ENCODE peak calls at places on chromosomes 11 and 22, in five cellular contexts. One of them, this sample, is unnamed.

GRCh38 chr11:65422633-65423515 is at the start of gene NEAT1:
- DNase-seq in GM12878: no peak
- DNase-seq in HepG2: peak; percentile 87
- DNase-seq in NT2/D1: no peak
- DNase-seq in H1: peak; percentile 57
- DNase-seq in this sample: peak; percentile 69

GRCh38 chr11:115552151-115552550 is 47.9 kb upstream of the CADM1 start:
- DNase-seq in GM12878: no peak
- DNase-seq in HepG2: no peak
- DNase-seq in NT2/D1: no peak
- DNase-seq in H1: no peak
- DNase-seq in this sample: no peak

GRCh38 chr11:95413021-95413420 is 182.0 kb upstream of the SESN3 start:
- DNase-seq in GM12878: no peak
- DNase-seq in HepG2: no peak
- DNase-seq in NT2/D1: no peak
- DNase-seq in H1: no peak
- DNase-seq in this sample: no peak

GRCh38 chr11:73186294-73186850 is 31.7 kb upstream of the P2RY2 start:
- DNase-seq in GM12878: no peak
- DNase-seq in HepG2: no peak
- DNase-seq in NT2/D1: no peak
- DNase-seq in H1: no peak
- DNase-seq in this sample: no peak

GRCh38 chr11:19316434-19316833 is 75.7 kb upstream of the E2F8 start:
- DNase-seq in GM12878: no peak
- DNase-seq in HepG2: no peak
- DNase-seq in NT2/D1: no peak
- DNase-seq in H1: no peak
- DNase-seq in this sample: no peak

GRCh38 chr11:88282789-88283188 is 54.7 kb downstream of the CTSC start:
- DNase-seq in GM12878: no peak
- DNase-seq in HepG2: no peak
- DNase-seq in NT2/D1: no peak
- DNase-seq in H1: no peak
- DNase-seq in this sample: no peak

GRCh38 chr22:29689872-29690213 is 30.0 kb upstream of the CABP7 start:
- DNase-seq in GM12878: no peak
- DNase-seq in HepG2: peak; percentile 24
- DNase-seq in NT2/D1: peak; percentile 38
- DNase-seq in H1: peak; percentile 41
- DNase-seq in this sample: peak; percentile 77

GRCh38 chr11:79102821-79103220 is 338.0 kb downstream of the TENM4 start:
- DNase-seq in GM12878: no peak
- DNase-seq in HepG2: no peak
- DNase-seq in NT2/D1: no peak
- DNase-seq in H1: no peak
- DNase-seq in this sample: no peak

GRCh38 chr11:128929991-128930390 is 12.7 kb downstream of the TP53AIP1 start:
- DNase-seq in GM12878: no peak
- DNase-seq in HepG2: no peak
- DNase-seq in NT2/D1: no peak
- DNase-seq in H1: no peak
- DNase-seq in this sample: no peak

GRCh38 chr11:57427692-57428082 is 766 bp upstream of the SLC43A3 start:
- DNase-seq in GM12878: no peak
- DNase-seq in HepG2: no peak
- DNase-seq in NT2/D1: no peak
- DNase-seq in H1: no peak
- DNase-seq in this sample: no peak

GRCh38 chr22:24474221-24474620 is 20.9 kb upstream of the UPB1 start:
- DNase-seq in GM12878: no peak
- DNase-seq in HepG2: peak; percentile 64
- DNase-seq in NT2/D1: no peak
- DNase-seq in H1: no peak
- DNase-seq in this sample: no peak

GRCh38 chr11:96001037-96001436 is 77.1 kb upstream of the MTMR2 start:
- DNase-seq in GM12878: no peak
- DNase-seq in HepG2: no peak
- DNase-seq in NT2/D1: no peak
- DNase-seq in H1: no peak
- DNase-seq in this sample: no peak

GRCh38 chr11:76656571-76657081 is 13.9 kb downstream of the LRRC32 start:
- DNase-seq in GM12878: no peak
- DNase-seq in HepG2: no peak
- DNase-seq in NT2/D1: no peak
- DNase-seq in H1: no peak
- DNase-seq in this sample: no peak

GRCh38 chr22:32620992-32621391 is 146.4 kb downstream of the FBXO7 start:
- DNase-seq in GM12878: no peak
- DNase-seq in HepG2: peak; percentile 24
- DNase-seq in NT2/D1: no peak
- DNase-seq in H1: no peak
- DNase-seq in this sample: peak; percentile 40

GRCh38 chr11:69339041-69339733 is 45.2 kb downstream of the MYEOV start:
- DNase-seq in GM12878: no peak
- DNase-seq in HepG2: no peak
- DNase-seq in NT2/D1: no peak
- DNase-seq in H1: no peak
- DNase-seq in this sample: no peak

GRCh38 chr11:93131709-93132108 is 66.1 kb downstream of the SLC36A4 start:
- DNase-seq in GM12878: no peak
- DNase-seq in HepG2: peak; percentile 10
- DNase-seq in NT2/D1: no peak
- DNase-seq in H1: no peak
- DNase-seq in this sample: no peak
- TF ChIP-seq SUZ12 in GM12878: no peak
- TF ChIP-seq SUZ12 in HepG2: no peak
- TF ChIP-seq SUZ12 in NT2/D1: no peak
- TF ChIP-seq SUZ12 in H1: no peak
- TF ChIP-seq SUZ12 in this sample: no peak

GRCh38 chr11:86360775-86361395 is 13.8 kb upstream of the CCDC81 start:
- DNase-seq in GM12878: no peak
- DNase-seq in HepG2: peak; percentile 6
- DNase-seq in NT2/D1: no peak
- DNase-seq in H1: no peak
- DNase-seq in this sample: peak; percentile 16
- TF ChIP-seq SUZ12 in GM12878: no peak
- TF ChIP-seq SUZ12 in HepG2: no peak
- TF ChIP-seq SUZ12 in NT2/D1: no peak
- TF ChIP-seq SUZ12 in H1: no peak
- TF ChIP-seq SUZ12 in this sample: no peak

GRCh38 chr22:48493733-48494132 is 1333.9 kb downstream of the BRD1 start:
- DNase-seq in GM12878: no peak
- DNase-seq in HepG2: no peak
- DNase-seq in NT2/D1: no peak
- DNase-seq in H1: no peak
- DNase-seq in this sample: no peak

GRCh38 chr22:48490513-48491411 is 1336.9 kb downstream of the BRD1 start:
- DNase-seq in GM12878: no peak
- DNase-seq in HepG2: no peak
- DNase-seq in NT2/D1: no peak
- DNase-seq in H1: no peak
- DNase-seq in this sample: no peak

GRCh38 chr22:48491451-48491941 is 1336.2 kb downstream of the BRD1 start:
- DNase-seq in GM12878: no peak
- DNase-seq in HepG2: no peak
- DNase-seq in NT2/D1: no peak
- DNase-seq in H1: no peak
- DNase-seq in this sample: no peak

GRCh38 chr22:48494256-48494967 is 1333.3 kb downstream of the BRD1 start:
- DNase-seq in GM12878: no peak
- DNase-seq in HepG2: no peak
- DNase-seq in NT2/D1: no peak
- DNase-seq in H1: no peak
- DNase-seq in this sample: no peak

GRCh38 chr22:48492371-48493320 is 1335.0 kb downstream of the BRD1 start:
- DNase-seq in GM12878: peak; percentile 1
- DNase-seq in HepG2: peak; percentile 50
- DNase-seq in NT2/D1: peak; percentile 40
- DNase-seq in H1: no peak
- DNase-seq in this sample: peak; percentile 49
- TF ChIP-seq SUZ12 in GM12878: no peak
- TF ChIP-seq SUZ12 in HepG2: no peak
- TF ChIP-seq SUZ12 in NT2/D1: no peak
- TF ChIP-seq SUZ12 in H1: no peak
- TF ChIP-seq SUZ12 in this sample: no peak

DNA sequence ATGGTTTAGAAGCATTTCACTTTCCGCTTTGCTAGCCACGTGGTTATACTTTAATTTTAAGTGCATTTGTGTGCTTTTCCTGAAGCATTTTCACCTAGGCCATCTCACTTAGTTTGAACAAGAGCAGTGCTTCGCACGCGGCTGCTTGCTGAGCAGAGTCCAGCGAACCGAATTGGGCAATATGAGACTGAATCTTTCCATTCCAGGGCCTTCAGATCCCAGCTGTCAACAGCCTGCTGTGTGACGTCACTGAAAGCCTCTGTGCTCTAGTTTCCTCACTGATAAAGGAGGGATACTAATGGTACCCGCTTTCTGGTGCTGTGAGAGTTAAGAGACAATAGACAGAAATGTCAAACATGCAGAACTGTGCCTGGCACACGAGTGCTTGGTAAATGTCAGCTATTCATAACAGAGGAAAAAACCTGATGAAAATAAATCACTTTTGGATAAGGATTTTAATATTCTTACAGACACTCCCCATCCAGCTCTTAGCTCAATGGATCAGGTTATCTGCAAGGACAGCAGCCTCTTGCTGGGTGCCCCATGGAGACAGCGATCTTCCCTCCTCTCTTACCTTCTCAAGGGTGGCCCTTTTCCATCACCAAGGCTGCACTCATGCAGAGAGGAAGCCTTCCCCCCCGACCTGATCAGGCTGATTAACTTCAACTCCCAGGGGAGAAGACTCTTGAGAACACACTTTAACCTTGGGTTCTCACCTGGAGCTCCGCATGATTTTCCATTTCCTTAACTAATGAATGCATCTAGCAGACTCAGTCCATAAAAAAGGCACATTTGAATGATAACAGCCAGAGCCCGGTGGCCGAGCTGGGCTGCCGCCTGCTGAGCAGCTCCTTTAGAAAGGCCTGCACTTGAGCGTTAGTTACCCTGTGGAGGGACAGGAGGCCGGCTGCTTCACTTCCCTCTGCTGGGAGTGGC is 3.5 kb upstream of the GLB1L3 start:
- DNase-seq in GM12878: no peak
- DNase-seq in HepG2: peak; percentile 87
- DNase-seq in NT2/D1: peak; percentile 80
- DNase-seq in H1: peak; percentile 82
- DNase-seq in this sample: peak; percentile 39
- TF ChIP-seq SUZ12 in GM12878: no peak
- TF ChIP-seq SUZ12 in HepG2: no peak
- TF ChIP-seq SUZ12 in NT2/D1: no peak
- TF ChIP-seq SUZ12 in H1: no peak
- TF ChIP-seq SUZ12 in this sample: no peak

GRCh38 chr11:45213316-45213665 is 66.9 kb downstream of the PRDM11 start:
- DNase-seq in GM12878: no peak
- DNase-seq in HepG2: no peak
- DNase-seq in NT2/D1: no peak
- DNase-seq in H1: no peak
- DNase-seq in this sample: no peak

GRCh38 chr11:45211732-45212131 is 65.3 kb downstream of the PRDM11 start:
- DNase-seq in GM12878: no peak
- DNase-seq in HepG2: no peak
- DNase-seq in NT2/D1: no peak
- DNase-seq in H1: no peak
- DNase-seq in this sample: no peak

GRCh38 chr11:45213717-45214116 is 67.3 kb downstream of the PRDM11 start:
- DNase-seq in GM12878: no peak
- DNase-seq in HepG2: no peak
- DNase-seq in NT2/D1: no peak
- DNase-seq in H1: no peak
- DNase-seq in this sample: no peak

GRCh38 chr11:45210846-45211245 is 64.4 kb downstream of the PRDM11 start:
- DNase-seq in GM12878: no peak
- DNase-seq in HepG2: no peak
- DNase-seq in NT2/D1: no peak
- DNase-seq in H1: no peak
- DNase-seq in this sample: no peak

GRCh38 chr11:45212566-45213315 is 66.3 kb downstream of the PRDM11 start:
- DNase-seq in GM12878: no peak
- DNase-seq in HepG2: no peak
- DNase-seq in NT2/D1: peak; percentile 55
- DNase-seq in H1: no peak
- DNase-seq in this sample: peak; percentile 41
- TF ChIP-seq SUZ12 in GM12878: no peak
- TF ChIP-seq SUZ12 in HepG2: no peak
- TF ChIP-seq SUZ12 in NT2/D1: no peak
- TF ChIP-seq SUZ12 in H1: no peak
- TF ChIP-seq SUZ12 in this sample: no peak